ENCODE peak calls at places on chromosomes 2 and 18, in eight cellular contexts. X is tibial nerve, T is H1, Y is esophagus squamous epithelium, R is spleen, C is HCT116, A is right lobe of liver, D is sigmoid colon. S is an unnamed sample. For H3K4me1, the result is how much of the 10 kb centered on the place peaks cover.

GRCh38 chr2:41998789-41999470 is 48.9 kb upstream of the PKDCC start:
- DNase-seq in A (no peak), C (no peak), Y (no peak), X (no peak), D (no peak), T (no peak), R (no peak), S (peak)

GRCh38 chr2:60496475-60496874 is 57.0 kb downstream of the BCL11A start:
- DNase-seq in Y (no peak), R (no peak), X (no peak), D (no peak), C (no peak), T (no peak), A (no peak), S (no peak)

GRCh38 chr2:46482490-46482889 is 3.1 kb downstream of the TMEM247 start:
- DNase-seq in X (no peak), C (no peak), Y (no peak), A (no peak), T (no peak), D (no peak), R (no peak), S (no peak)

GRCh38 chr2:225072444-225072843 is 30.2 kb upstream of the DOCK10 start:
- DNase-seq in C (no peak), Y (no peak), X (no peak), A (no peak), D (no peak), R (no peak), T (no peak), S (no peak)

GRCh38 chr2:158099716-158100115 is 2.0 kb upstream of the UPP2 start:
- DNase-seq in Y (no peak), R (no peak), C (no peak), T (no peak), D (no peak), A (peak), X (no peak), S (no peak)

GRCh38 chr2:132547089-132547687 is 122.8 kb downstream of the LYPD1 start:
- DNase-seq in R (no peak), Y (no peak), T (peak), A (peak), D (peak), C (peak), X (peak), S (peak)

GRCh38 chr2:42875880-42876279 is 83.5 kb upstream of the HAAO start:
- DNase-seq in R (no peak), D (no peak), Y (no peak), T (no peak), A (no peak), C (no peak), X (no peak), S (peak)

GRCh38 chr18:3044931-3045698 is 32.2 kb upstream of the LPIN2 start:
- DNase-seq in T (no peak), Y (no peak), C (no peak), R (no peak), X (no peak), A (peak), D (no peak), S (no peak)

GRCh38 chr2:400988-401679 is 113.2 kb upstream of the ALKAL2 start:
- DNase-seq in C (no peak), D (no peak), Y (no peak), X (no peak), R (no peak), T (no peak), A (no peak), S (no peak)

GRCh38 chr2:33678447-33678846 is 79.3 kb upstream of the FAM98A start:
- DNase-seq in X (no peak), C (no peak), Y (no peak), R (no peak), D (no peak), T (no peak), A (no peak), S (no peak)

GRCh38 chr2:11103984-11104793 is 51.1 kb upstream of the SLC66A3 start:
- DNase-seq in D (no peak), C (no peak), R (no peak), T (no peak), Y (no peak), A (no peak), X (no peak), S (no peak)

GRCh38 chr2:167404896-167405295 is 516.6 kb downstream of the XIRP2 start:
- DNase-seq in C (no peak), R (no peak), D (no peak), T (no peak), Y (no peak), A (no peak), X (no peak), S (no peak)

GRCh38 chr18:8889479-8889878 is 184.1 kb downstream of the MTCL1 start:
- DNase-seq in D (no peak), Y (no peak), R (no peak), C (no peak), X (no peak), T (no peak), A (no peak), S (no peak)

GRCh38 chr2:237673130-237673921 is 45.9 kb downstream of the LRRFIP1 start:
- DNase-seq in C (peak), T (no peak), Y (peak), A (no peak), X (no peak), D (peak), R (peak), S (no peak)

GRCh38 chr2:159882069-159882468 is 84.1 kb upstream of the CD302 start:
- DNase-seq in T (no peak), X (no peak), D (no peak), R (no peak), C (no peak), Y (no peak), A (no peak), S (no peak)

GRCh38 chr18:56001576-56001975 is 413.6 kb upstream of the TCF4 start:
- DNase-seq in D (no peak), R (no peak), A (no peak), Y (no peak), C (no peak), T (no peak), X (no peak), S (no peak)

GRCh38 chr2:25301453-25302352 is 40.0 kb downstream of the DNMT3A start:
- DNase-seq in C (peak), D (no peak), T (no peak), Y (no peak), R (no peak), A (no peak), X (no peak), S (no peak)

GRCh38 chr2:205543937-205544702 is 138.2 kb upstream of the NRP2 start:
- DNase-seq in R (no peak), Y (no peak), T (no peak), D (no peak), C (no peak), A (no peak), X (no peak), S (no peak)

GRCh38 chr2:24961903-24962302 is 9.9 kb downstream of the DNAJC27 start:
- DNase-seq in T (no peak), Y (no peak), R (no peak), C (no peak), D (no peak), A (no peak), X (no peak), S (no peak)

GRCh38 chr2:16487686-16488085 is 177.9 kb downstream of the CYRIA start:
- DNase-seq in A (peak), Y (no peak), X (no peak), D (no peak), R (no peak), C (no peak), T (no peak), S (no peak)

GRCh38 chr18:54360406-54360805 is 2.7 kb downstream of the C18orf54 start:
- DNase-seq in X (no peak), D (no peak), C (no peak), A (no peak), R (no peak), T (no peak), Y (no peak), S (no peak)

GRCh38 chr2:168490916-168491605 is 35.0 kb downstream of the CERS6 start:
- DNase-seq in T (no peak), C (no peak), A (no peak), Y (no peak), D (no peak), R (no peak), X (no peak), S (no peak)

GRCh38 chr2:3651686-3652516 is 6.1 kb upstream of the ALLC start:
- DNase-seq in Y (no peak), C (no peak), A (no peak), D (no peak), X (peak), T (peak), R (peak), S (no peak)

GRCh38 chr2:131659168-131659572 is 131.5 kb downstream of the CCDC74A start:
- DNase-seq in D (no peak), X (no peak), T (no peak), Y (no peak), R (no peak), C (no peak), A (no peak), S (no peak)

GRCh38 chr2:236968101-236968886 is 117.4 kb upstream of the COPS8 start:
- DNase-seq in X (no peak), R (peak), T (no peak), C (no peak), Y (no peak), A (peak), D (no peak), S (no peak)

GRCh38 chr2:70967189-70967588 is 11.2 kb upstream of the ANKRD53 start:
- DNase-seq in A (peak), T (no peak), D (no peak), X (no peak), R (no peak), C (no peak), Y (no peak), S (no peak)

GRCh38 chr2:10086950-10087349 is 6.7 kb upstream of the CYS1 start:
- DNase-seq in Y (no peak), D (no peak), X (no peak), R (no peak), C (no peak), A (no peak), T (no peak), S (no peak)

GRCh38 chr18:62399781-62400308 is 74.7 kb downstream of the TNFRSF11A start:
- DNase-seq in R (no peak), X (no peak), T (no peak), D (no peak), A (no peak), C (no peak), Y (no peak), S (no peak)

GRCh38 chr2:127884436-127884835 is 1.3 kb downstream of the AMMECR1L start:
- DNase-seq in A (no peak), X (no peak), T (no peak), R (no peak), Y (no peak), C (no peak), D (no peak), S (no peak)

GRCh38 chr2:203500951-203501350 is 34.1 kb downstream of the RAPH1 start:
- DNase-seq in C (no peak), A (no peak), R (no peak), X (no peak), D (no peak), T (no peak), Y (no peak), S (no peak)

GRCh38 chr2:189379731-189380261 is 61.5 kb upstream of the WDR75 start:
- DNase-seq in Y (no peak), D (no peak), T (no peak), R (no peak), A (no peak), C (no peak), X (no peak), S (no peak)

GRCh38 chr2:128734521-128735295 is 416.0 kb upstream of the HS6ST1 start:
- DNase-seq in A (no peak), Y (no peak), X (no peak), T (no peak), C (no peak), D (no peak), R (peak), S (no peak)

GRCh38 chr2:100554788-100555407 is 7.9 kb upstream of the PDCL3 start:
- DNase-seq in A (no peak), R (peak), T (no peak), C (no peak), Y (no peak), D (no peak), X (no peak), S (no peak)

GRCh38 chr2:218721934-218722333 is 11.3 kb downstream of the TTLL4 start:
- DNase-seq in Y (no peak), D (no peak), X (no peak), C (no peak), T (no peak), A (no peak), R (no peak), S (no peak)

GRCh38 chr2:30938196-30938595 is 130.9 kb upstream of the CAPN13 start:
- DNase-seq in R (no peak), T (no peak), Y (no peak), A (no peak), D (no peak), X (no peak), C (no peak), S (no peak)

GRCh38 chr2:24382363-24383021 is 22.2 kb upstream of the ITSN2 start:
- DNase-seq in D (peak), Y (no peak), X (no peak), C (peak), T (no peak), R (peak), A (peak), S (peak)

GRCh38 chr2:137952586-137953129 is 11.6 kb upstream of the HNMT start:
- DNase-seq in A (no peak), T (no peak), C (no peak), R (no peak), D (no peak), X (no peak), Y (no peak), S (peak)
- H3K27ac ChIP-seq in A (no peak), T (no peak), C (no peak), R (no peak), D (no peak), X (no peak), Y (no peak), S (peak)

GRCh38 chr18:48919547-48919946 is 31.2 kb downstream of the SMAD7 start:
- DNase-seq in D (peak), T (no peak), Y (no peak), A (peak), C (no peak), R (no peak), X (no peak), S (peak)

GRCh38 chr18:48922801-48923730 is 27.7 kb downstream of the SMAD7 start:
- DNase-seq in X (peak), R (peak), Y (no peak), A (peak), T (no peak), D (peak), C (no peak), S (peak)

GRCh38 chr18:48920408-48921038 is 30.2 kb downstream of the SMAD7 start:
- DNase-seq in Y (no peak), R (no peak), C (no peak), X (no peak), D (peak), A (peak), T (no peak), S (peak)

GRCh38 chr18:48922203-48922800 is 28.5 kb downstream of the SMAD7 start:
- DNase-seq in A (peak), R (no peak), Y (no peak), D (peak), T (no peak), C (no peak), X (no peak), S (no peak)

GRCh38 chr18:48921305-48922202 is 29.2 kb downstream of the SMAD7 start:
- DNase-seq in Y (no peak), D (peak), C (no peak), T (no peak), R (no peak), X (no peak), A (peak), S (peak)
- H3K4me1 ChIP-seq in Y (under half), D (half or more), C (under half), T (under half), R (half or more), X (under half), A (under half), S (under half)

DNA sequence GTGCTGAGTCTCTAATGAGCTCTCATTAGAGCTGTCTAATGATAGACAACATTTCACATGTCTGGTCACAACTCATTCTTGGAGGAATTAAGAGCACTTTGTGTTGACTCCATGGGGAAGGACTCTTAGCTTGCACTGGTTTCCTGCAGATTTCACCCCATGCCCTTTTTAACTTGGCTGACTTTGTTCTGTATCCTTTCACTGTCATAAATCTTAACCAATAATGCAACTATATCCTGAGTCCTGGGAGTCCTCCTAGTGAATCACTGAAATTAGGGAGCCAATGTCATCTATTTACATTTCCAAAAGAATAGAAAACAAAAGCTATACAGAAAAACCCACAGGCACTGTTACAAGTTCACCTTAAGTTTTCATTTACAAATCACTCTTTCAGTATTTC is 33.4 kb downstream of the FBXO15 start:
- DNase-seq in D (no peak), X (no peak), T (no peak), C (no peak), R (no peak), Y (no peak), A (no peak), S (no peak)
- TF ChIP-seq POLR2A in D (no peak), X (no peak), T (no peak), C (no peak), R (no peak), Y (no peak), A (no peak), S (no peak)

GRCh38 chr2:1935476-1935875 is 191.2 kb upstream of the PXDN start:
- DNase-seq in A (no peak), D (no peak), T (no peak), R (no peak), C (no peak), X (no peak), Y (no peak), S (no peak)
- H3K27ac ChIP-seq in A (no peak), D (no peak), T (no peak), R (no peak), C (no peak), X (no peak), Y (no peak), S (no peak)

GRCh38 chr2:28338046-28338753 is 54.5 kb upstream of the FOSL2 start:
- DNase-seq in X (peak), R (peak), A (peak), T (no peak), C (no peak), D (peak), Y (no peak), S (peak)

GRCh38 chr2:28340312-28341202 is 52.1 kb upstream of the FOSL2 start:
- DNase-seq in Y (no peak), X (no peak), R (peak), A (no peak), C (no peak), D (peak), T (no peak), S (no peak)

GRCh38 chr2:28336993-28337627 is 55.5 kb upstream of the FOSL2 start:
- DNase-seq in D (peak), X (no peak), C (no peak), A (no peak), R (peak), Y (no peak), T (no peak), S (no peak)

GRCh38 chr2:28339516-28340175 is 53.0 kb upstream of the FOSL2 start:
- DNase-seq in X (no peak), Y (no peak), A (no peak), D (peak), R (peak), C (no peak), T (no peak), S (no peak)

GRCh38 chr2:28338754-28339325 is 53.8 kb upstream of the FOSL2 start:
- DNase-seq in A (no peak), T (no peak), D (peak), C (no peak), R (peak), X (no peak), Y (no peak), S (no peak)
- H3K4me1 ChIP-seq in A (under half), T (under half), D (under half), C (under half), R (under half), X (under half), Y (under half), S (under half)

GRCh38 chr18:77127769-77128671 is 4.6 kb downstream of the MBP start:
- DNase-seq in D (peak), R (no peak), Y (no peak), C (no peak), A (peak), T (no peak), X (no peak), S (no peak)
- TF ChIP-seq POLR2A in D (no peak), R (no peak), Y (no peak), C (no peak), A (peak), T (no peak), X (no peak), S (no peak)

GRCh38 chr2:96144481-96145027 is 686 bp downstream of the DUSP2 start:
- DNase-seq in R (peak), A (no peak), D (peak), C (no peak), T (no peak), X (no peak), Y (no peak), S (no peak)

GRCh38 chr2:96143848-96144480 is 1.3 kb downstream of the DUSP2 start:
- DNase-seq in X (no peak), T (no peak), C (peak), D (peak), R (peak), A (no peak), Y (no peak), S (no peak)

GRCh38 chr2:96146151-96146880 is 1.1 kb upstream of the DUSP2 start:
- DNase-seq in A (peak), T (no peak), R (peak), C (no peak), X (no peak), Y (no peak), D (peak), S (peak)

GRCh38 chr2:96146881-96147592 is 1.8 kb upstream of the DUSP2 start:
- DNase-seq in T (no peak), C (no peak), X (no peak), D (peak), A (peak), R (peak), Y (no peak), S (no peak)

DNA sequence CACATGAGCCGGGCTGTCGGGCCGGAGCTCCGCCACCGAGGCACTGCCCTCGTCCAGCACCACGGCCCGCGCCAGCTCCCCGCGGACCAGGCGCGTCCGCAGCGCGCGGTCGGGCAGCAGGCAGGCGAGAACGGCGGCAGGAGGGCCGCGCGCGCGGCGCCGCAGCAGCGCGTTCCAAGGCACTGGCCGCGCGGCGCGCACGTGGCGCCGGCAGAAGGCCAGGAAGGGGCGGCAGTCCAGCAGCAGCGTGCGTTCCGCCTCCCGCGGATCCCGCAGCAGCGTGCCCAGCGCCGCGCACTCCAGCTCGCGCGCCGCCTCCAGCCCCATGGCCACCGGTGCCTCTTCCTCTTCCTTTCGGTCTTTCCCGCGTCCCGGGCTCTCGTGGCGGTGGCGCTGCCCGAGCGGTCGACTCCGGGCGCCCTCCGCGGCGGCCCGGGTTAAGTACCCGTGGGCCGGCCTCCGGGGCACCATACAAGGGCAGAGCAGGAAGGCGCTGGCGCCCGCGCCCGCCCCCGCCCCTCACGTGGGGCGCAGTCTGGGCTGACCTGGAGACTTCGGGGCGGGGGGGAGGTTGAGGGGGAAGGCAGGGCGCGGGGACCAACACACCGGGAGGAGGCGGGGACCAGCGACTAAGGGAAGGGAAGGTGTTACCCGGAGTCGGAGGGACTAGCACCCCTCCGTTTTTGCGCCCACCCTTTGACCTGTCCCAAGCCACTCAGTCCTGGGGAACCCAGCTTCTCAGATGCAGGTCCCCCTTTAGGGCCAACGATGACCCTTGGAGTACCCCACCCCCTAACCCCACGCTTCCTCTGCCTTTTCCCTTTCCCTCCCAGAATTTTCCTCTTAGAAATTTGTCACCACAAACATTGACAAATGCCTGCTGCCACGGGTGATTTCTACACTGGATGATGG is at the start of gene DUSP2:
- DNase-seq in T (no peak), A (peak), C (peak), D (peak), X (peak), Y (peak), R (peak), S (peak)
- H3K27ac ChIP-seq in T (no peak), A (peak), C (peak), D (peak), X (peak), Y (peak), R (peak), S (no peak)